ENCODE peak calls at places on chromosomes 3 and 15, in five cellular contexts. F is activated naive CD4-positive, alpha-beta T cell treated with anti-CD3 and anti-CD28 coated beads, Interleukin-2, amount 10 ng/mL, durations not matched to agents 7 days and 5 days; W is stimulated activated CD4-positive, alpha-beta T cell treated with anti-CD3 and anti-CD28 coated beads, Interleukin-4, amount 100 ng/mL, for 24 hours; U is lower lobe of right lung; Z is Calu3. K is an unnamed sample.

GRCh38 chr15:40368701-40369473 is 10.9 kb downstream of the DISP2 start:
- DNase-seq in F (no peak), W (no peak), U (no peak), Z (no peak), K (no peak)

GRCh38 chr3:153881201-153881600 is 240.0 kb upstream of the ARHGEF26 start:
- DNase-seq in F (no peak), W (no peak), U (no peak), Z (no peak), K (no peak)

GRCh38 chr3:160801386-160802118 is 45.5 kb downstream of the PPM1L start:
- DNase-seq in F (peak), W (peak), U (peak), Z (no peak), K (peak)

GRCh38 chr15:31350771-31351170 is 24.1 kb downstream of the KLF13 start:
- DNase-seq in F (no peak), W (no peak), U (no peak), Z (no peak), K (no peak)

GRCh38 chr3:31981206-31982181 is at the start of the genes OSBPL10 and ZNF860:
- DNase-seq in F (peak), W (peak), U (peak), Z (peak), K (peak)

GRCh38 chr3:81622395-81622794 is 139.1 kb downstream of the GBE1 start:
- DNase-seq in F (no peak), W (no peak), U (no peak), Z (no peak), K (no peak)

GRCh38 chr15:20672469-20672868 is 130.9 kb upstream of the GOLGA6L6 start:
- DNase-seq in F (no peak), W (no peak), U (no peak), Z (no peak), K (no peak)

GRCh38 chr15:48073881-48074280 is 46.9 kb upstream of the SLC24A5 start:
- DNase-seq in F (no peak), W (no peak), U (no peak), Z (no peak), K (no peak)

GRCh38 chr3:175346573-175347356 is 487.6 kb downstream of the NAALADL2 start:
- DNase-seq in F (no peak), W (no peak), U (peak), Z (peak), K (no peak)

GRCh38 chr3:9111349-9112265 is 137.8 kb downstream of the SRGAP3 start:
- DNase-seq in F (no peak), W (no peak), U (no peak), Z (no peak), K (no peak)

GRCh38 chr3:107347717-107348116 is 29.5 kb upstream of the CCDC54 start:
- DNase-seq in F (no peak), W (no peak), U (no peak), Z (no peak), K (no peak)

GRCh38 chr3:45593708-45594601 is 596 bp upstream of the LIMD1 start:
- DNase-seq in F (peak), W (peak), U (peak), Z (peak), K (peak)

GRCh38 chr3:98730338-98730737 is 32.8 kb upstream of the ST3GAL6 start:
- DNase-seq in F (no peak), W (no peak), U (peak), Z (peak), K (no peak)

GRCh38 chr3:52453496-52454234 is at the start of gene TNNC1:
- DNase-seq in F (no peak), W (no peak), U (peak), Z (peak), K (no peak)

GRCh38 chr3:101936419-101937331 is 87.4 kb downstream of the NFKBIZ start:
- DNase-seq in F (peak), W (peak), U (no peak), Z (no peak), K (peak)

GRCh38 chr15:34359416-34359815 is 7.6 kb downstream of the LPCAT4 start:
- DNase-seq in F (no peak), W (no peak), U (no peak), Z (no peak), K (no peak)

GRCh38 chr3:102235679-102236078 is 199.1 kb upstream of the ZPLD1 start:
- DNase-seq in F (no peak), W (no peak), U (no peak), Z (no peak), K (peak)

GRCh38 chr3:159992601-159993000 is 4.0 kb downstream of the IL12A start:
- DNase-seq in F (no peak), W (no peak), U (no peak), Z (no peak), K (no peak)

GRCh38 chr3:24496529-24497482 is 2.2 kb upstream of the THRB start:
- DNase-seq in F (no peak), W (no peak), U (peak), Z (peak), K (no peak)

GRCh38 chr3:124993462-124993861 is 58.9 kb upstream of the MUC13 start:
- DNase-seq in F (no peak), W (no peak), U (no peak), Z (no peak), K (no peak)

GRCh38 chr3:16511561-16512434 is 1.7 kb downstream of the RFTN1 start:
- DNase-seq in F (peak), W (peak), U (peak), Z (no peak), K (peak)

GRCh38 chr15:60423540-60423939 is 25.8 kb upstream of the ANXA2 start:
- DNase-seq in F (peak), W (no peak), U (no peak), Z (peak), K (peak)

GRCh38 chr3:53044371-53045106 is 1.3 kb downstream of the SFMBT1 start:
- DNase-seq in F (peak), W (peak), U (peak), Z (peak), K (peak)

GRCh38 chr15:24761704-24762302 is 86.2 kb downstream of the NPAP1 start:
- DNase-seq in F (no peak), W (no peak), U (no peak), Z (no peak), K (no peak)

GRCh38 chr15:70491183-70491621 is 272.2 kb downstream of the UACA start:
- DNase-seq in F (peak), W (no peak), U (no peak), Z (no peak), K (no peak)

GRCh38 chr15:59764775-59765174 is 75.7 kb upstream of the BNIP2 start:
- DNase-seq in F (no peak), W (no peak), U (no peak), Z (no peak), K (no peak)

GRCh38 chr3:46661776-46662766 is 31.4 kb downstream of the ALS2CL start:
- DNase-seq in F (no peak), W (no peak), U (peak), Z (no peak), K (no peak)

GRCh38 chr3:159856496-159857098 is 132.0 kb upstream of the IL12A start:
- DNase-seq in F (no peak), W (no peak), U (no peak), Z (no peak), K (no peak)

GRCh38 chr15:48565560-48566482 is 79.7 kb downstream of the FBN1 start:
- DNase-seq in F (no peak), W (no peak), U (no peak), Z (no peak), K (no peak)

K was measured in activated CD4-positive, alpha-beta T cell treated with anti-CD3 and anti-CD28 coated beads, Interleukin-2, amount 10 ng/mL, durations not matched to agents 7 days and 5 days.